ENCODE peak calls at places on chromosomes 13 and 19, in four cellular contexts. D is pancreas, E is H1, V is uterus. W is an unnamed sample. For H3K4me1, the result is how much of the 10 kb centered on the place peaks cover.

GRCh38 chr19:34969721-34970120 is 5.7 kb upstream of the ZNF792 start:
- DNase-seq in V (no peak), D (no peak), E (no peak), W (no peak)

GRCh38 chr19:11180346-11180745 is 17.0 kb downstream of the KANK2 start:
- DNase-seq in E (no peak), V (no peak), D (no peak), W (no peak)

GRCh38 chr19:495440-496332 is 600 bp upstream of the MADCAM1 start:
- DNase-seq in D (no peak), E (peak), V (no peak), W (no peak)

GRCh38 chr13:110653851-110654250 is 38.5 kb downstream of the NAXD start:
- DNase-seq in D (no peak), E (peak), V (no peak), W (no peak)

GRCh38 chr13:107275312-107275711 is 707.4 kb upstream of the ARGLU1 start:
- DNase-seq in V (no peak), E (no peak), D (no peak), W (no peak)

GRCh38 chr13:20843177-20843576 is 59.4 kb downstream of the XPO4 start:
- DNase-seq in E (no peak), D (no peak), V (no peak), W (no peak)

GRCh38 chr19:4360641-4361151 is 17.3 kb downstream of the MPND start:
- DNase-seq in V (no peak), D (no peak), E (no peak), W (no peak)

GRCh38 chr19:48415395-48415794 is 21.9 kb downstream of the GRIN2D start:
- DNase-seq in D (peak), V (peak), E (peak), W (peak)

GRCh38 chr13:75829874-75830273 is 193.7 kb downstream of the LMO7 start:
- DNase-seq in D (no peak), V (no peak), E (no peak), W (no peak)

GRCh38 chr13:76214001-76214400 is 577.9 kb downstream of the LMO7 start:
- DNase-seq in V (no peak), D (no peak), E (no peak), W (no peak)

GRCh38 chr19:28319208-28319607 is 893.7 kb downstream of the UQCRFS1 start:
- DNase-seq in V (no peak), D (no peak), E (no peak), W (no peak)

GRCh38 chr19:5893907-5894703 is 9.5 kb downstream of the NDUFA11 start:
- DNase-seq in E (no peak), V (no peak), D (no peak), W (no peak)

GRCh38 chr19:3898426-3898825 is 17.9 kb downstream of the ATCAY start:
- DNase-seq in V (no peak), D (no peak), E (no peak), W (no peak)

GRCh38 chr19:1893791-1894190 is 8.5 kb upstream of the ABHD17A start:
- DNase-seq in E (no peak), D (no peak), V (no peak), W (no peak)
- H3K4me1 ChIP-seq in E (under half), D (under half), V (under half), W (under half)

DNA sequence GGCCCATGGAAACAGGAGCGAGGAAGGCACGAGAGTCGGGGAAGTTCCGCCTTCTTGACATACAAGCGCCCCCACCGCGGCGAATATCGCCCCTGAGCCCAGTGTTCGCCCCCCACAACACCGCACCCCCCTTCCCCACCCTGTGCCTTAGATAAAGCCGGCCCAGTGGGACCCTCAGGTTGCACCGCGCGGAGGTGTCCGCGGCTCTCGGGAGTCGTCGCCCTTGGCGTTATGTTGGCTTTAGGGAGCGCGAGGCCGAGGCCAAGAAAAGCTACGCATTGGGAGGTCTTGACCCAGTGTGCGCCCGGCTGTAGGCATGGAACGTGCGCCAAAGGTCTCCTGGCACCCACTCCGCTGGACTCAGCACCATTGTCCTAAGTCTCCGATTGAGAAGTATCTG is 603 bp upstream of the ZNF132 start:
- DNase-seq in V (no peak), D (no peak), E (no peak), W (no peak)
- H3K4me3 ChIP-seq in V (peak), D (peak), E (peak), W (peak)

GRCh38 chr13:99726261-99726894 is 225.1 kb downstream of the TM9SF2 start:
- DNase-seq in V (no peak), D (no peak), E (peak), W (no peak)
- H3K4me1 ChIP-seq in V (under half), D (under half), E (under half), W (under half)

GRCh38 chr13:52650731-52651130 is 1.9 kb upstream of the SUGT1 start:
- DNase-seq in E (no peak), D (no peak), V (no peak), W (no peak)
- H3K4me3 ChIP-seq in E (peak), D (peak), V (no peak), W (no peak)

GRCh38 chr19:32687681-32688080 is 3.9 kb upstream of the NUDT19 start:
- DNase-seq in D (no peak), E (no peak), V (no peak), W (no peak)

GRCh38 chr19:32676895-32677359 is 1.3 kb downstream of the RGS9BP start:
- DNase-seq in E (no peak), V (no peak), D (no peak), W (no peak)

GRCh38 chr19:32677657-32678056 is 2.0 kb downstream of the RGS9BP start:
- DNase-seq in D (no peak), E (no peak), V (no peak), W (no peak)

GRCh38 chr19:32686847-32687450 is 4.7 kb upstream of the NUDT19 start:
- DNase-seq in V (no peak), E (no peak), D (no peak), W (no peak)

GRCh38 chr19:32682317-32682716 is 6.7 kb downstream of the RGS9BP start:
- DNase-seq in D (no peak), E (no peak), V (no peak), W (no peak)
- H3K4me1 ChIP-seq in D (under half), E (under half), V (under half), W (under half)